ENCODE peak calls at places on chromosomes 2 and 18, in five cellular contexts. B, A, E, J and I are unnamed samples.

GRCh38 chr18:64546451-64546850 is 397.6 kb upstream of the LINC00305 start:
- DNase-seq in J (no peak), E (no peak), A (no peak), B (no peak), I (no peak)

GRCh38 chr2:2222931-2223330 is 108.1 kb downstream of the MYT1L start:
- DNase-seq in J (no peak), B (no peak), A (no peak), E (no peak), I (no peak)

GRCh38 chr2:205169453-205169852 is 512.8 kb upstream of the NRP2 start:
- DNase-seq in E (no peak), J (no peak), B (no peak), A (no peak), I (no peak)

GRCh38 chr2:86271248-86271647 is 66.2 kb downstream of the REEP1 start:
- DNase-seq in E (no peak), A (no peak), B (no peak), J (no peak), I (no peak)

GRCh38 chr18:48589797-48590519 is 51.1 kb downstream of the CTIF start:
- DNase-seq in A (no peak), E (no peak), J (no peak), B (no peak), I (no peak)

GRCh38 chr18:2883137-2883671 is 36.4 kb downstream of the EMILIN2 start:
- DNase-seq in B (no peak), A (no peak), J (peak), E (peak), I (no peak)

GRCh38 chr2:219171231-219171651 is 1.4 kb upstream of the SLC23A3 start:
- DNase-seq in J (no peak), E (no peak), A (peak), B (no peak), I (no peak)

GRCh38 chr2:144071461-144071860 is 448.5 kb downstream of the ZEB2 start:
- DNase-seq in J (no peak), B (no peak), A (no peak), E (no peak), I (no peak)

GRCh38 chr2:84792856-84793522 is 87.9 kb downstream of the TRABD2A start:
- DNase-seq in B (no peak), E (no peak), A (no peak), J (no peak), I (no peak)

GRCh38 chr2:85561280-85562212 is at the start of gene GGCX:
- DNase-seq in J (peak), A (peak), E (peak), B (peak), I (peak)

GRCh38 chr2:162824319-162824718 is 14.2 kb downstream of the KCNH7 start:
- DNase-seq in B (no peak), A (no peak), J (no peak), E (no peak), I (no peak)

GRCh38 chr2:239800785-239801184 is 224.4 kb downstream of the NDUFA10 start:
- DNase-seq in J (no peak), A (no peak), B (no peak), E (no peak), I (no peak)

GRCh38 chr2:179991344-179991743 is 15.8 kb downstream of the CWC22 start:
- DNase-seq in J (no peak), B (no peak), A (no peak), E (no peak), I (no peak)

GRCh38 chr2:25250331-25251031 is 82.1 kb upstream of the POMC start:
- DNase-seq in B (no peak), A (peak), E (no peak), J (peak), I (no peak)

GRCh38 chr18:4207383-4207782 is 247.7 kb downstream of the DLGAP1 start:
- DNase-seq in E (no peak), A (peak), B (no peak), J (no peak), I (no peak)

GRCh38 chr2:71897145-71897495 is 250.5 kb downstream of the CYP26B1 start:
- DNase-seq in J (no peak), E (no peak), B (no peak), A (no peak), I (peak)

GRCh38 chr18:36504928-36505327 is 207.4 kb downstream of the FHOD3 start:
- DNase-seq in E (no peak), B (no peak), A (no peak), J (no peak), I (no peak)

GRCh38 chr2:128237081-128237534 is 81.6 kb downstream of the HS6ST1 start:
- DNase-seq in E (no peak), J (no peak), B (no peak), A (no peak), I (no peak)

GRCh38 chr2:75641587-75641986 is 5.0 kb upstream of the MRPL19 start:
- DNase-seq in A (no peak), J (no peak), B (no peak), E (no peak), I (no peak)

GRCh38 chr2:37324786-37325624 is at the start of gene PRKD3:
- DNase-seq in E (peak), A (peak), B (peak), J (peak), I (no peak)

GRCh38 chr2:37614061-37614802 is 57.2 kb downstream of the CDC42EP3 start:
- DNase-seq in E (no peak), A (peak), B (no peak), J (no peak), I (no peak)

GRCh38 chr2:122523981-122524380 is 768.5 kb downstream of the TSN start:
- DNase-seq in E (no peak), B (no peak), J (no peak), A (no peak), I (no peak)

GRCh38 chr2:222424729-222425671 is 657 bp downstream of the SGPP2 start:
- DNase-seq in E (no peak), A (peak), J (peak), B (peak), I (peak)

GRCh38 chr2:97546711-97547110 is 43.0 kb downstream of the ANKRD36B start:
- DNase-seq in J (no peak), B (no peak), A (no peak), E (no peak), I (no peak)